ENCODE peak calls at places on chromosomes 13 and 19, in six cellular contexts. D is lower lobe of right lung; L is heart left ventricle; G is AG04450; Z is NCI-H345; U is stimulated activated CD4-positive, alpha-beta T cell treated with anti-CD3 and anti-CD28 coated beads, Interleukin-1b, Interleukin-23, amount 100 ng/mL, for 1 hour. E is an unnamed sample.

GRCh38 chr19:14081797-14082674 is 3.5 kb downstream of the C19orf67 start:
- DNase-seq in U (no peak), D (peak), Z (peak), G (no peak), L (no peak), E (peak)

GRCh38 chr13:21817878-21818277 is 147.0 kb downstream of the FGF9 start:
- DNase-seq in G (no peak), U (no peak), L (no peak), Z (no peak), D (no peak), E (no peak)

GRCh38 chr13:20258963-20259288 is 26.8 kb upstream of the GJB6 start:
- DNase-seq in G (no peak), L (no peak), D (no peak), U (no peak), Z (no peak), E (no peak)

GRCh38 chr13:91576590-91576989 is 178.2 kb downstream of the GPC5 start:
- DNase-seq in G (no peak), U (no peak), L (no peak), D (no peak), Z (no peak), E (no peak)

GRCh38 chr19:1026189-1027019 is at the start of gene CNN2:
- DNase-seq in Z (no peak), U (no peak), L (peak), D (peak), G (no peak), E (peak)

GRCh38 chr19:41969772-41970458 is 10.8 kb upstream of the RABAC1 start:
- DNase-seq in G (no peak), D (no peak), L (no peak), U (no peak), Z (no peak), E (no peak)

GRCh38 chr13:114134944-114135610 is 2.7 kb upstream of the RASA3 start:
- DNase-seq in L (no peak), D (no peak), U (no peak), G (no peak), Z (no peak), E (no peak)

GRCh38 chr13:40668335-40668734 is 1.9 kb upstream of the FOXO1 start:
- DNase-seq in U (no peak), D (no peak), Z (no peak), L (peak), G (no peak), E (no peak)

GRCh38 chr13:36212789-36213188 is 1.6 kb downstream of the SOHLH2 start:
- DNase-seq in L (no peak), G (no peak), U (no peak), D (no peak), Z (no peak), E (no peak)

GRCh38 chr13:114073881-114074551 is 58.4 kb downstream of the RASA3 start:
- DNase-seq in U (no peak), Z (no peak), L (peak), G (no peak), D (no peak), E (no peak)

GRCh38 chr13:51266642-51267041 is 44.4 kb downstream of the FAM124A start:
- DNase-seq in U (no peak), G (no peak), L (no peak), Z (no peak), D (no peak), E (no peak)

GRCh38 chr13:98467263-98467985 is 109.5 kb downstream of the STK24 start:
- DNase-seq in L (no peak), D (no peak), U (no peak), G (no peak), Z (no peak), E (no peak)

GRCh38 chr19:45179063-45179847 is 671 bp downstream of the BLOC1S3 start:
- DNase-seq in U (no peak), Z (no peak), L (peak), D (peak), G (no peak), E (peak)

GRCh38 chr19:48913114-48913513 is 13.0 kb downstream of the NUCB1 start:
- DNase-seq in U (no peak), G (no peak), L (no peak), Z (no peak), D (no peak), E (peak)

GRCh38 chr13:46530084-46530935 is 22.7 kb upstream of the LRCH1 start:
- DNase-seq in L (no peak), U (no peak), D (no peak), Z (no peak), G (no peak), E (no peak)

GRCh38 chr19:45403781-45404556 is 900 bp downstream of the PPP1R13L start:
- DNase-seq in Z (peak), U (no peak), D (peak), G (no peak), L (peak), E (peak)

GRCh38 chr13:52845766-52846566 is 2.5 kb downstream of the PCDH8 start:
- DNase-seq in Z (no peak), L (peak), U (no peak), G (no peak), D (peak), E (no peak)

GRCh38 chr19:23957660-23958281 is 43.1 kb downstream of the ZNF726 start:
- DNase-seq in Z (no peak), D (no peak), L (no peak), U (no peak), G (peak), E (peak)

GRCh38 chr13:98410591-98410990 is 166.3 kb downstream of the STK24 start:
- DNase-seq in U (no peak), L (no peak), D (no peak), G (no peak), Z (no peak), E (peak)

GRCh38 chr13:114140131-114140908 is 7.9 kb upstream of the RASA3 start:
- DNase-seq in D (no peak), U (no peak), L (no peak), G (no peak), Z (peak), E (no peak)

GRCh38 chr19:14138576-14139265 is 2.3 kb upstream of the ASF1B start:
- DNase-seq in D (no peak), U (no peak), L (no peak), G (no peak), Z (no peak), E (peak)

GRCh38 chr19:2275588-2276428 is 6.2 kb downstream of the PEAK3 start:
- DNase-seq in U (no peak), L (peak), G (no peak), D (no peak), Z (no peak), E (peak)

GRCh38 chr19:46821512-46822359 is 28.9 kb downstream of the AP2S1 start:
- DNase-seq in Z (no peak), L (peak), G (no peak), D (peak), U (peak), E (no peak)

GRCh38 chr13:64723735-64724134 is 2506.4 kb downstream of the PCDH9 start:
- DNase-seq in D (no peak), L (no peak), U (no peak), G (peak), Z (no peak), E (peak)

GRCh38 chr13:45393941-45394570 is 24.1 kb downstream of the SLC25A30 start:
- DNase-seq in U (no peak), Z (peak), L (no peak), D (no peak), G (no peak), E (peak)

GRCh38 chr13:34462843-34463242 is 479.2 kb upstream of the NBEA start:
- DNase-seq in D (no peak), Z (no peak), G (no peak), U (no peak), L (no peak), E (peak)

GRCh38 chr13:67008075-67008668 is 222.0 kb downstream of the PCDH9 start:
- DNase-seq in G (no peak), U (no peak), L (no peak), Z (no peak), D (no peak), E (no peak)

GRCh38 chr13:44335463-44335862 is 38.2 kb upstream of the SERP2 start:
- DNase-seq in G (no peak), D (no peak), L (no peak), Z (no peak), U (no peak), E (no peak)

GRCh38 chr19:46863818-46864629 is 3.2 kb downstream of the ARHGAP35 start:
- DNase-seq in D (peak), L (no peak), Z (no peak), G (no peak), U (no peak), E (no peak)

GRCh38 chr13:33453911-33454310 is 168.4 kb upstream of the STARD13 start:
- DNase-seq in Z (no peak), D (no peak), G (no peak), L (no peak), U (no peak), E (no peak)